ENCODE peak calls at places on chromosomes 3 and 15, in nine cellular contexts. C is endothelial cell, B is brain microvascular endothelial cell, D is spleen, U is fibroblast of lung, P is Calu3, F is RWPE1, X is nephron progenitor cell, Q is WTC11. S is an unnamed sample.
A peak's percentile ranks its signal among the peaks of the same experiment; 100 is the strongest.

GRCh38 chr15:57306944-57307411 is 69.3 kb upstream of the CGNL1 start:
- DNase-seq in C (no peak), X (no peak), P (no peak), U (no peak), D (no peak), F (peak; percentile 17), Q (no peak), B (no peak), S (no peak)

GRCh38 chr3:190368871-190369270 is 19.1 kb upstream of the CLDN16 start:
- DNase-seq in P (no peak), Q (no peak), U (no peak), X (no peak), D (no peak), B (no peak), C (no peak), F (no peak), S (no peak)

GRCh38 chr3:133276594-133276993 is 123.3 kb upstream of the BFSP2 start:
- DNase-seq in B (no peak), F (no peak), U (no peak), C (no peak), D (no peak), Q (no peak), X (no peak), P (no peak), S (no peak)

GRCh38 chr3:149507491-149508324 is 33.2 kb downstream of the TM4SF4 start:
- DNase-seq in D (no peak), B (peak; percentile 37), U (no peak), F (no peak), C (no peak), X (no peak), Q (no peak), P (no peak), S (no peak)

GRCh38 chr3:150349314-150350097 is 58.6 kb upstream of the TSC22D2 start:
- DNase-seq in Q (no peak), D (peak; percentile 35), F (no peak), B (no peak), U (no peak), X (no peak), P (peak; percentile 46), C (no peak), S (no peak)

GRCh38 chr3:127049390-127049789 is 66.5 kb downstream of the PLXNA1 start:
- DNase-seq in U (no peak), B (no peak), Q (peak; percentile 50), F (no peak), D (peak; percentile 28), P (no peak), X (no peak), C (no peak), S (no peak)

GRCh38 chr15:58438956-58439355 is 7.2 kb downstream of the LIPC start:
- DNase-seq in B (peak; percentile 36), C (peak; percentile 38), F (peak; percentile 22), U (peak; percentile 69), X (peak; percentile 23), D (no peak), P (peak; percentile 45), Q (no peak), S (no peak)

GRCh38 chr15:36501063-36501678 is 78.3 kb upstream of the CDIN1 start:
- DNase-seq in U (peak; percentile 84), D (no peak), C (peak; percentile 40), F (peak; percentile 45), B (peak; percentile 61), X (peak; percentile 21), Q (peak; percentile 14), P (peak; percentile 7), S (no peak)

GRCh38 chr3:197957775-197958103 is 2.3 kb upstream of the LMLN start:
- DNase-seq in D (no peak), B (no peak), C (no peak), U (no peak), Q (no peak), P (no peak), F (no peak), X (no peak), S (no peak)

GRCh38 chr3:197606468-197606867 is 50.7 kb upstream of the BDH1 start:
- DNase-seq in C (no peak), P (no peak), U (no peak), B (no peak), X (no peak), D (no peak), Q (no peak), F (no peak), S (no peak)

GRCh38 chr3:177724020-177724638 is 526.8 kb upstream of the TBL1XR1 start:
- DNase-seq in U (peak; percentile 86), Q (no peak), X (no peak), F (no peak), P (no peak), D (no peak), B (no peak), C (no peak), S (no peak)

GRCh38 chr3:32387512-32387911 is 4.1 kb upstream of the CMTM7 start:
- DNase-seq in X (no peak), P (no peak), U (no peak), Q (no peak), C (no peak), D (no peak), B (no peak), F (no peak), S (no peak)

GRCh38 chr3:47865192-47865591 is 62.3 kb downstream of the DHX30 start:
- DNase-seq in X (no peak), B (no peak), D (no peak), C (no peak), U (no peak), F (no peak), P (no peak), Q (no peak), S (no peak)
- TF ChIP-seq CTCF in X (no peak), B (peak; percentile 29), D (no peak), C (no peak), U (no peak), F (no peak), P (no peak), Q (no peak), S (no peak)

GRCh38 chr15:74173545-74174215 is at the start of gene ISLR:
- DNase-seq in B (no peak), D (peak; percentile 61), X (no peak), F (no peak), P (no peak), C (no peak), U (peak; percentile 76), Q (peak; percentile 19), S (no peak)

GRCh38 chr15:74175271-74176191 is 2.0 kb downstream of the ISLR start:
- DNase-seq in U (no peak), D (peak; percentile 63), P (no peak), B (no peak), F (no peak), C (no peak), X (no peak), Q (peak; percentile 11), S (no peak)

GRCh38 chr15:74174966-74175270 is 1.4 kb downstream of the ISLR start:
- DNase-seq in U (no peak), P (no peak), F (no peak), X (no peak), Q (peak; percentile 8), C (no peak), D (no peak), B (no peak), S (no peak)

GRCh38 chr15:74172751-74173544 is 562 bp upstream of the ISLR start:
- DNase-seq in D (peak; percentile 66), C (no peak), P (no peak), U (peak; percentile 59), F (no peak), Q (peak; percentile 36), X (peak; percentile 50), B (no peak), S (no peak)

DNA sequence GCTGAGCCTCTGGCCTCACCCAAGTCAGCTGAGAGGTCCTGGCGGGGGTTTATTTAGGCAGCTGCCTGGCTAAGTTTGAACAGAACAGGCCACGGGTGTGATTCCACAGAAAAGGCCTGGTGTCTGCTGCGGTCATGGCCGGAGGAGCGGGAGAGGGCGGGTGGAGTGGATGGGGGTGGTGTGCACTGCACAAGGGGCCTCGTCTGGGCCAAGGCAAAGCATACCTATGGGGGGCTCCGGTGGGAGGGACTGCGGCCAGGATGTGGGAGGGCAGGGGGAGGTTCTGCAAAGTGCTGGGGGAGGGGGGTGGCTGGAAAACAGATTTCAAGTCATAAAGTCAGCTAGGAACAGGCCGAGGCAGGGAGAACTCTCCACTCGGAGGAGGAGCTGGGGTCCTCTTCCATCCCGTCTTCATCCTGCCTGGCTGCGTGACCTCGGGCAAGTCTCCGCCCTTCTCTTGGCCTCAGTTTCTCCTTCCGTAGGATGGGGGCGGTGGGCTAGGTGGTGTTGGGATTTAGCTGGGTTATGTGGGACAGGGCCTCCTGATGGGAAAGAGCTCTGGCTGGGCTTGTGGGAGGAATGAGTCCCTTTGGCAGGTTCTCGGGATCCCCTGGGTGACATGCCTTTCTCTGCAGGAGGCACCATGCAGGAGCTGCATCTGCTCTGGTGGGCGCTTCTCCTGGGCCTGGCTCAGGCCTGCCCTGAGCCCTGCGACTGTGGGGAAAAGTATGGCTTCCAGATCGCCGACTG is 881 bp downstream of the ISLR start:
- DNase-seq in X (peak; percentile 46), F (no peak), B (no peak), Q (peak; percentile 17), D (peak; percentile 69), U (peak; percentile 41), C (no peak), P (no peak), S (no peak)
- TF ChIP-seq CTCF in X (no peak), F (no peak), B (no peak), Q (no peak), D (no peak), U (no peak), C (no peak), P (no peak), S (no peak)

GRCh38 chr3:156554842-156555687 is at the start of gene SSR3:
- DNase-seq in X (peak; percentile 97), D (peak; percentile 99), U (peak; percentile 100), C (peak; percentile 99), B (peak; percentile 99), P (peak; percentile 100), Q (peak; percentile 98), F (peak; percentile 98), S (peak; percentile 98)
- TF ChIP-seq CTCF in X (no peak), D (peak; percentile 48), U (no peak), C (no peak), B (peak; percentile 6), P (peak; percentile 68), Q (no peak), F (no peak), S (peak; percentile 35)

GRCh38 chr3:14218355-14218754 is 39.7 kb downstream of the LSM3 start:
- DNase-seq in X (no peak), B (no peak), P (no peak), F (no peak), Q (no peak), D (no peak), U (no peak), C (no peak), S (no peak)

GRCh38 chr3:14212032-14212431 is 33.4 kb downstream of the LSM3 start:
- DNase-seq in C (no peak), X (no peak), P (no peak), Q (no peak), D (no peak), F (no peak), B (no peak), U (no peak), S (no peak)

GRCh38 chr3:14213066-14213774 is 34.6 kb downstream of the LSM3 start:
- DNase-seq in X (no peak), C (no peak), D (no peak), U (no peak), B (no peak), F (no peak), Q (no peak), P (no peak), S (no peak)

GRCh38 chr3:14214764-14215163 is 36.1 kb downstream of the LSM3 start:
- DNase-seq in C (no peak), U (no peak), F (no peak), Q (no peak), D (no peak), B (no peak), P (no peak), X (no peak), S (no peak)

GRCh38 chr3:14216257-14217048 is 37.8 kb downstream of the LSM3 start:
- DNase-seq in D (peak; percentile 88), X (peak; percentile 58), B (no peak), U (peak; percentile 76), C (peak; percentile 49), P (peak; percentile 27), Q (peak; percentile 82), F (no peak), S (peak; percentile 33)
- TF ChIP-seq CTCF in D (peak; percentile 14), X (peak; percentile 53), B (peak; percentile 83), U (peak; percentile 52), C (peak; percentile 57), P (no peak), Q (peak; percentile 26), F (no peak), S (peak; percentile 58)